ENCODE peak calls at places on chromosomes 2 and 18, in seven cellular contexts. One of them, this sample, is unnamed.

GRCh38 chr2:112482309-112483046 is 522 bp downstream of the TTL start:
- DNase-seq in Panc1: no peak
- DNase-seq in GM23338: peak
- DNase-seq in HCT116: no peak
- DNase-seq in HepG2: peak
- DNase-seq in GM12878: no peak
- DNase-seq in K562: peak
- DNase-seq in this sample: peak

GRCh38 chr18:48543228-48543627 is 4.4 kb downstream of the CTIF start:
- DNase-seq in Panc1: no peak
- DNase-seq in GM23338: peak
- DNase-seq in HCT116: no peak
- DNase-seq in HepG2: peak
- DNase-seq in GM12878: no peak
- DNase-seq in K562: peak
- DNase-seq in this sample: no peak

GRCh38 chr2:147925886-147926285 is 81.1 kb downstream of the ACVR2A start:
- DNase-seq in Panc1: no peak
- DNase-seq in GM23338: no peak
- DNase-seq in HCT116: no peak
- DNase-seq in HepG2: no peak
- DNase-seq in GM12878: no peak
- DNase-seq in K562: no peak
- DNase-seq in this sample: no peak

GRCh38 chr2:215900203-215900611 is 113.1 kb downstream of the MREG start:
- DNase-seq in Panc1: no peak
- DNase-seq in GM23338: no peak
- DNase-seq in HCT116: no peak
- DNase-seq in HepG2: peak
- DNase-seq in GM12878: no peak
- DNase-seq in K562: no peak
- DNase-seq in this sample: peak

GRCh38 chr2:3626118-3626816 is 31.4 kb downstream of the COLEC11 start:
- DNase-seq in Panc1: no peak
- DNase-seq in GM23338: no peak
- DNase-seq in HCT116: no peak
- DNase-seq in HepG2: peak
- DNase-seq in GM12878: no peak
- DNase-seq in K562: no peak
- DNase-seq in this sample: no peak

GRCh38 chr2:71997843-71998242 is 149.8 kb downstream of the CYP26B1 start:
- DNase-seq in Panc1: no peak
- DNase-seq in GM23338: no peak
- DNase-seq in HCT116: no peak
- DNase-seq in HepG2: no peak
- DNase-seq in GM12878: no peak
- DNase-seq in K562: no peak
- DNase-seq in this sample: no peak

GRCh38 chr2:58341047-58341446 is 99.9 kb upstream of the FANCL start:
- DNase-seq in Panc1: no peak
- DNase-seq in GM23338: peak
- DNase-seq in HCT116: no peak
- DNase-seq in HepG2: peak
- DNase-seq in GM12878: no peak
- DNase-seq in K562: no peak
- DNase-seq in this sample: no peak

GRCh38 chr2:63862802-63863201 is 21.1 kb downstream of the UGP2 start:
- DNase-seq in Panc1: no peak
- DNase-seq in GM23338: no peak
- DNase-seq in HCT116: peak
- DNase-seq in HepG2: peak
- DNase-seq in GM12878: no peak
- DNase-seq in K562: no peak
- DNase-seq in this sample: no peak

GRCh38 chr18:46343940-46344372 is 239.8 kb downstream of the HAUS1 start:
- DNase-seq in Panc1: no peak
- DNase-seq in GM23338: peak
- DNase-seq in HCT116: no peak
- DNase-seq in HepG2: no peak
- DNase-seq in GM12878: peak
- DNase-seq in K562: peak
- DNase-seq in this sample: peak

GRCh38 chr2:39728941-39729351 is 50.1 kb downstream of the THUMPD2 start:
- DNase-seq in Panc1: no peak
- DNase-seq in GM23338: peak
- DNase-seq in HCT116: peak
- DNase-seq in HepG2: peak
- DNase-seq in GM12878: no peak
- DNase-seq in K562: peak
- DNase-seq in this sample: peak

GRCh38 chr18:49878996-49879585 is 65.8 kb upstream of the ACAA2 start:
- DNase-seq in Panc1: no peak
- DNase-seq in GM23338: no peak
- DNase-seq in HCT116: no peak
- DNase-seq in HepG2: no peak
- DNase-seq in GM12878: no peak
- DNase-seq in K562: no peak
- DNase-seq in this sample: no peak

GRCh38 chr2:201320701-201321100 is 36.4 kb downstream of the FLACC1 start:
- DNase-seq in Panc1: no peak
- DNase-seq in GM23338: no peak
- DNase-seq in HCT116: no peak
- DNase-seq in HepG2: no peak
- DNase-seq in GM12878: no peak
- DNase-seq in K562: no peak
- DNase-seq in this sample: no peak

GRCh38 chr2:133865141-133865540 is 296.9 kb upstream of the NCKAP5 start:
- DNase-seq in Panc1: no peak
- DNase-seq in GM23338: no peak
- DNase-seq in HCT116: no peak
- DNase-seq in HepG2: no peak
- DNase-seq in GM12878: no peak
- DNase-seq in K562: no peak
- DNase-seq in this sample: no peak

GRCh38 chr2:161209902-161210301 is 49.7 kb downstream of the TANK start:
- DNase-seq in Panc1: no peak
- DNase-seq in GM23338: no peak
- DNase-seq in HCT116: no peak
- DNase-seq in HepG2: no peak
- DNase-seq in GM12878: no peak
- DNase-seq in K562: no peak
- DNase-seq in this sample: no peak

GRCh38 chr2:40101076-40101688 is 322.1 kb upstream of the THUMPD2 start:
- DNase-seq in Panc1: no peak
- DNase-seq in GM23338: no peak
- DNase-seq in HCT116: no peak
- DNase-seq in HepG2: no peak
- DNase-seq in GM12878: no peak
- DNase-seq in K562: no peak
- DNase-seq in this sample: no peak

GRCh38 chr2:165793779-165794519 is at the start of gene GALNT3:
- DNase-seq in Panc1: no peak
- DNase-seq in GM23338: peak
- DNase-seq in HCT116: peak
- DNase-seq in HepG2: no peak
- DNase-seq in GM12878: no peak
- DNase-seq in K562: no peak
- DNase-seq in this sample: no peak

GRCh38 chr2:65545818-65546217 is 113.4 kb upstream of the SPRED2 start:
- DNase-seq in Panc1: peak
- DNase-seq in GM23338: no peak
- DNase-seq in HCT116: no peak
- DNase-seq in HepG2: no peak
- DNase-seq in GM12878: no peak
- DNase-seq in K562: no peak
- DNase-seq in this sample: no peak

GRCh38 chr2:180002198-180002597 is 4.9 kb downstream of the CWC22 start:
- DNase-seq in Panc1: no peak
- DNase-seq in GM23338: no peak
- DNase-seq in HCT116: no peak
- DNase-seq in HepG2: no peak
- DNase-seq in GM12878: no peak
- DNase-seq in K562: no peak
- DNase-seq in this sample: no peak

GRCh38 chr2:173991857-173992588 is 26.9 kb upstream of the SP3 start:
- DNase-seq in Panc1: no peak
- DNase-seq in GM23338: no peak
- DNase-seq in HCT116: no peak
- DNase-seq in HepG2: no peak
- DNase-seq in GM12878: no peak
- DNase-seq in K562: no peak
- DNase-seq in this sample: no peak

GRCh38 chr2:64003239-64003638 is 16.0 kb downstream of the VPS54 start:
- DNase-seq in Panc1: no peak
- DNase-seq in GM23338: no peak
- DNase-seq in HCT116: no peak
- DNase-seq in HepG2: no peak
- DNase-seq in GM12878: no peak
- DNase-seq in K562: no peak
- DNase-seq in this sample: no peak

GRCh38 chr2:27809761-27810241 is 38.3 kb downstream of the MRPL33 start:
- DNase-seq in Panc1: peak
- DNase-seq in GM23338: no peak
- DNase-seq in HCT116: no peak
- DNase-seq in HepG2: no peak
- DNase-seq in GM12878: no peak
- DNase-seq in K562: no peak
- DNase-seq in this sample: peak

GRCh38 chr2:60370835-60371618 is 182.4 kb downstream of the BCL11A start:
- DNase-seq in Panc1: no peak
- DNase-seq in GM23338: no peak
- DNase-seq in HCT116: no peak
- DNase-seq in HepG2: no peak
- DNase-seq in GM12878: no peak
- DNase-seq in K562: no peak
- DNase-seq in this sample: no peak

GRCh38 chr2:13009027-13009426 is 292.3 kb downstream of the TRIB2 start:
- DNase-seq in Panc1: no peak
- DNase-seq in GM23338: no peak
- DNase-seq in HCT116: no peak
- DNase-seq in HepG2: no peak
- DNase-seq in GM12878: no peak
- DNase-seq in K562: no peak
- DNase-seq in this sample: no peak

GRCh38 chr2:119367472-119368099 is 809 bp downstream of the DBI start:
- DNase-seq in Panc1: no peak
- DNase-seq in GM23338: peak
- DNase-seq in HCT116: no peak
- DNase-seq in HepG2: peak
- DNase-seq in GM12878: no peak
- DNase-seq in K562: peak
- DNase-seq in this sample: peak

GRCh38 chr18:27627927-27628326 is 442.8 kb upstream of the CHST9 start:
- DNase-seq in Panc1: no peak
- DNase-seq in GM23338: peak
- DNase-seq in HCT116: no peak
- DNase-seq in HepG2: no peak
- DNase-seq in GM12878: no peak
- DNase-seq in K562: no peak
- DNase-seq in this sample: no peak

GRCh38 chr2:113080134-113080533 is 12.4 kb downstream of the IL1F10 start:
- DNase-seq in Panc1: peak
- DNase-seq in GM23338: peak
- DNase-seq in HCT116: peak
- DNase-seq in HepG2: peak
- DNase-seq in GM12878: no peak
- DNase-seq in K562: peak
- DNase-seq in this sample: no peak

GRCh38 chr2:200300065-200300464 is 6.4 kb upstream of the SPATS2L start:
- DNase-seq in Panc1: no peak
- DNase-seq in GM23338: no peak
- DNase-seq in HCT116: no peak
- DNase-seq in HepG2: no peak
- DNase-seq in GM12878: no peak
- DNase-seq in K562: no peak
- DNase-seq in this sample: no peak
- TF ChIP-seq POLR2AphosphoS5 in Panc1: no peak
- TF ChIP-seq POLR2AphosphoS5 in GM23338: no peak
- TF ChIP-seq POLR2AphosphoS5 in HCT116: no peak
- TF ChIP-seq POLR2AphosphoS5 in HepG2: no peak
- TF ChIP-seq POLR2AphosphoS5 in GM12878: no peak
- TF ChIP-seq POLR2AphosphoS5 in K562: no peak
- TF ChIP-seq POLR2AphosphoS5 in this sample: no peak

GRCh38 chr2:157279331-157279730 is 21.8 kb downstream of the GALNT5 start:
- DNase-seq in Panc1: no peak
- DNase-seq in GM23338: no peak
- DNase-seq in HCT116: no peak
- DNase-seq in HepG2: no peak
- DNase-seq in GM12878: no peak
- DNase-seq in K562: no peak
- DNase-seq in this sample: no peak
- TF ChIP-seq REST in Panc1: no peak
- TF ChIP-seq REST in GM23338: no peak
- TF ChIP-seq REST in HCT116: no peak
- TF ChIP-seq REST in HepG2: no peak
- TF ChIP-seq REST in GM12878: no peak
- TF ChIP-seq REST in K562: no peak
- TF ChIP-seq REST in this sample: no peak

DNA sequence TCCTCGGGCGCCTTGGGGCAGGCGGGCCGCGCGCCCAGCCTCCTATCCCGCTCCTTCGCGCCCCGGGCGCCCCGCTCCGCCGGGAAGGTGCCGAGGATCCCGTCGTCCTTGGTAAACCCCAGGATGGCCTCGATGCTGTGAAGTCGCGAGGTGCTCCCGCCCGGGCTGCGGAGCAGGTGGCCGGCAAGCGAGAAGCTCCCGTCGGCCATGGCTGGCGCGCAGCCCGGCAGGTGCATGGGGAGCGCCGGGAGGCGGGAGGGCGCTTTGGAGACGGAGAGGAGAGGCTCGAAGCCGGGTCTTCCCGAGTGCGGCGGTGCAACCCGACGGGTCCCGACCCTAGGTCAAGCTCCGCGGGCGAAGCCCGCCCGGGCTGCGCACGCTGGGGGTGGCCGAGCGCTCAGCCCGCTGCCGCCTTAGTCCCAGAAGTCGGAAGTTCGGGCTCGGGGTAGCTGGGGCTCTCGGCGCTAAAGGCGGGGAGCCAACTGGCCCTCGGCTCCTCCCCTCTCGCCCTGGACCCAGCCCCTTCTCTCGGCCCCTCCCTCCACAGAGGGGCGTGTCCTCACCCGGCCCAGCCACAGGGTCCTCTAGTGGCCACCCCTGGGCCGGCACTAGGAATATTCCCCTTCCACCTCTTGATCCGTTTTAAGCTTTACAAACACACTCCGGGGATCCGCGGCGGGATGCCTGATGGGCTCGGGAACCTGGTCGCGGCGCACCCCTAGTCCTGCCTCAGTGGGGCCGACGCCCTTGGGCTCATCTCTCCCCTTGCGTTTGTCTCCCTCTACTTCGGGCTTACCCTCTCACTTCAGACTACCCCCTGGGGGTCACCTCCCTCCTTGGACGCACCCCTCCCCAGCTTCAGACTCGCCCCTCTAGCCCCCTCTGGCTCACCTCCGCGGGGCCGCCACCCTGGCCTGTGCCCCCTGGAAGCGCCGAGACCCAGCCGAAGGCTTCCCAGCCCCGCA is at the start of gene RAX:
- DNase-seq in Panc1: no peak
- DNase-seq in GM23338: peak
- DNase-seq in HCT116: no peak
- DNase-seq in HepG2: no peak
- DNase-seq in GM12878: no peak
- DNase-seq in K562: peak
- DNase-seq in this sample: no peak
- TF ChIP-seq POLR2AphosphoS5 in Panc1: no peak
- TF ChIP-seq POLR2AphosphoS5 in GM23338: no peak
- TF ChIP-seq POLR2AphosphoS5 in HCT116: no peak
- TF ChIP-seq POLR2AphosphoS5 in HepG2: no peak
- TF ChIP-seq POLR2AphosphoS5 in GM12878: no peak
- TF ChIP-seq POLR2AphosphoS5 in K562: no peak
- TF ChIP-seq POLR2AphosphoS5 in this sample: no peak

GRCh38 chr18:73741946-73742345 is 405.7 kb downstream of the FBXO15 start:
- DNase-seq in Panc1: no peak
- DNase-seq in GM23338: no peak
- DNase-seq in HCT116: no peak
- DNase-seq in HepG2: no peak
- DNase-seq in GM12878: no peak
- DNase-seq in K562: no peak
- DNase-seq in this sample: no peak
- TF ChIP-seq REST in Panc1: no peak
- TF ChIP-seq REST in GM23338: no peak
- TF ChIP-seq REST in HCT116: no peak
- TF ChIP-seq REST in HepG2: no peak
- TF ChIP-seq REST in GM12878: no peak
- TF ChIP-seq REST in K562: no peak
- TF ChIP-seq REST in this sample: no peak